ENCODE peak calls at places on chromosome 10, in four cellular contexts. O is HCT116, N is HepG2, L is K562. S is an unnamed sample.

GRCh38 chr10:71225291-71226058 is 13.1 kb downstream of the UNC5B start:
- DNase-seq in O (no peak), N (no peak), L (no peak), S (no peak)

GRCh38 chr10:14594878-14595525 is 179.7 kb downstream of the FAM107B start:
- DNase-seq in O (no peak), N (no peak), L (no peak), S (no peak)

GRCh38 chr10:114301951-114302710 is 63.1 kb downstream of the VWA2 start:
- DNase-seq in O (no peak), N (no peak), L (no peak), S (no peak)

GRCh38 chr10:51421853-51422252 is 277.5 kb downstream of the CSTF2T start:
- DNase-seq in O (no peak), N (no peak), L (no peak), S (no peak)

GRCh38 chr10:102523250-102524029 is 19.7 kb downstream of the SUFU start:
- DNase-seq in O (no peak), N (peak; percentile 23), L (no peak), S (no peak)

GRCh38 chr10:120945801-120946302 is 94.7 kb downstream of the WDR11 start:
- DNase-seq in O (no peak), N (no peak), L (no peak), S (no peak)

GRCh38 chr10:6891924-6892323 is 311.8 kb upstream of the PRKCQ start:
- DNase-seq in O (no peak), N (no peak), L (no peak), S (no peak)

GRCh38 chr10:18666810-18667209 is 7.6 kb downstream of the ARL5B start:
- DNase-seq in O (no peak), N (peak; percentile 36), L (no peak), S (no peak)

GRCh38 chr10:77504196-77504869 is 133.3 kb downstream of the KCNMA1 start:
- DNase-seq in O (peak; percentile 34), N (no peak), L (no peak), S (no peak)

GRCh38 chr10:79139124-79139835 is 70.5 kb downstream of the ZMIZ1 start:
- DNase-seq in O (no peak), N (no peak), L (no peak), S (no peak)

GRCh38 chr10:78472542-78472890 is 438.9 kb downstream of the RPS24 start:
- DNase-seq in O (no peak), N (no peak), L (no peak), S (peak; percentile 69)

GRCh38 chr10:8435186-8436055 is 380.9 kb downstream of the GATA3 start:
- DNase-seq in O (no peak), N (no peak), L (no peak), S (no peak)

GRCh38 chr10:79282388-79282787 is 64.9 kb upstream of the PPIF start:
- DNase-seq in O (no peak), N (no peak), L (no peak), S (no peak)

GRCh38 chr10:117666131-117666530 is 123.6 kb downstream of the EMX2 start:
- DNase-seq in O (no peak), N (no peak), L (no peak), S (no peak)

GRCh38 chr10:95214793-95215192 is 20.8 kb downstream of the ACSM6 start:
- DNase-seq in O (no peak), N (no peak), L (no peak), S (no peak)

GRCh38 chr10:54559498-54559897 is 241.5 kb downstream of the PCDH15 start:
- DNase-seq in O (no peak), N (no peak), L (no peak), S (no peak)

GRCh38 chr10:86438091-86438749 is 71.6 kb upstream of the GRID1 start:
- DNase-seq in O (no peak), N (peak; percentile 89), L (no peak), S (no peak)

GRCh38 chr10:86434651-86435050 is 68.1 kb upstream of the GRID1 start:
- DNase-seq in O (no peak), N (no peak), L (no peak), S (no peak)

GRCh38 chr10:86439544-86439943 is 72.9 kb upstream of the GRID1 start:
- DNase-seq in O (no peak), N (peak; percentile 66), L (peak; percentile 8), S (no peak)

GRCh38 chr10:86437447-86437846 is 70.9 kb upstream of the GRID1 start:
- DNase-seq in O (no peak), N (no peak), L (no peak), S (no peak)

DNA sequence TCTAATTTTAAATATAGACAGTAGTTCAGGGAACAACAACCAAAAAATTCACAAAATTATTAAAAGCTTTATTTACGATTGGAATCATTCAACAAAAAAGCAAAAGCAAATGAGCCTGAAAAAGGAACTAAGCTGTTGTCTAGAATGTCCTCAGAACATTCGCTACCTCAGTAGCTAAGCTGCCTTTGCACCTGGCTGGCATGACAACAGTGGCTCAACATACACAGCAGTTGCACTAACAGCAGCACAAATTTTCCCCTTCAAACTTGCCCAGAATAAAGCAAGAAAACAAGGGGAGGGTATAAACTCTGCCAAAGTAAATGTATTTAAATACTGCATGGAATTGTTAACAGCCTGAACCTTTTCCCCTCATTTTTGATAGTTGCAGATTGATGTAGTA is 70.4 kb upstream of the GRID1 start:
- DNase-seq in O (no peak), N (no peak), L (no peak), S (no peak)
- TF ChIP-seq ELF1 in O (no peak), N (no peak), L (no peak), S (no peak)

GRCh38 chr10:47087667-47088066 is 176.4 kb downstream of the PTPN20 start:
- DNase-seq in O (no peak), N (no peak), L (no peak), S (no peak)
- TF ChIP-seq ELF1 in O (no peak), N (no peak), L (no peak), S (no peak)

GRCh38 chr10:32377458-32378370 is 30.8 kb upstream of the EPC1 start:
- DNase-seq in O (peak; percentile 10), N (peak; percentile 37), L (peak; percentile 32), S (peak; percentile 37)
- TF ChIP-seq ELF1 in O (no peak), N (no peak), L (no peak), S (no peak)

GRCh38 chr10:69819713-69820506 is 18.2 kb downstream of the COL13A1 start:
- DNase-seq in O (no peak), N (no peak), L (no peak), S (no peak)
- TF ChIP-seq ELF1 in O (no peak), N (no peak), L (no peak), S (no peak)

GRCh38 chr10:28403090-28403489 is 100.2 kb upstream of the MPP7 start:
- DNase-seq in O (no peak), N (no peak), L (no peak), S (no peak)
- TF ChIP-seq ELF1 in O (no peak), N (no peak), L (no peak), S (no peak)